ENCODE peak calls at places on chromosomes 1 and 21, in ten cellular contexts. I is bronchial epithelial cell, W is upper lobe of right lung, P is fibroblast of lung, H is psoas muscle, E is AG09309, R is left ventricle myocardium inferior, J is brain microvascular endothelial cell, N is Panc1, G is cardiac muscle cell. S is an unnamed sample.

GRCh38 chr1:71526824-71527223 is 446.0 kb upstream of the ZRANB2 start:
- DNase-seq in I (no peak), W (no peak), P (no peak), H (no peak), E (no peak), R (no peak), J (no peak), N (no peak), G (no peak), S (no peak)

GRCh38 chr1:36882536-36883285 is 151.6 kb downstream of the GRIK3 start:
- DNase-seq in I (no peak), W (no peak), P (no peak), H (no peak), E (no peak), R (no peak), J (no peak), N (no peak), G (no peak), S (no peak)

GRCh38 chr1:56824956-56825355 is 5.8 kb upstream of the FYB2 start:
- DNase-seq in I (peak; percentile 68), W (no peak), P (peak; percentile 25), H (no peak), E (no peak), R (no peak), J (no peak), N (no peak), G (no peak), S (no peak)

GRCh38 chr1:236853916-236854601 is 59.0 kb downstream of the MTR start:
- DNase-seq in I (no peak), W (no peak), P (peak; percentile 81), H (no peak), E (peak; percentile 65), R (no peak), J (peak; percentile 3), N (no peak), G (no peak), S (peak; percentile 46)

GRCh38 chr1:185864889-185865288 is 130.7 kb downstream of the HMCN1 start:
- DNase-seq in I (peak; percentile 98), W (no peak), P (peak; percentile 98), H (no peak), E (peak; percentile 71), R (no peak), J (peak; percentile 98), N (peak; percentile 22), G (no peak), S (peak; percentile 63)

GRCh38 chr1:224867715-224868114 is 61.8 kb upstream of the DNAH14 start:
- DNase-seq in I (peak; percentile 18), W (no peak), P (peak; percentile 68), H (no peak), E (no peak), R (no peak), J (no peak), N (no peak), G (no peak), S (no peak)

GRCh38 chr1:54583868-54584267 is 35.8 kb downstream of the ACOT11 start:
- DNase-seq in I (no peak), W (no peak), P (no peak), H (no peak), E (no peak), R (no peak), J (no peak), N (no peak), G (no peak), S (no peak)

GRCh38 chr1:164706596-164706995 is 147.6 kb downstream of the PBX1 start:
- DNase-seq in I (peak; percentile 36), W (no peak), P (peak; percentile 56), H (no peak), E (no peak), R (no peak), J (no peak), N (no peak), G (peak; percentile 38), S (no peak)

GRCh38 chr1:181482521-181483083 is 715 bp upstream of the CACNA1E start:
- DNase-seq in I (peak; percentile 8), W (peak; percentile 75), P (peak; percentile 20), H (peak; percentile 21), E (no peak), R (no peak), J (no peak), N (no peak), G (peak; percentile 49), S (no peak)

GRCh38 chr21:27400045-27400444 is 433.2 kb upstream of the ADAMTS5 start:
- DNase-seq in I (no peak), W (no peak), P (no peak), H (no peak), E (no peak), R (no peak), J (no peak), N (no peak), G (no peak), S (no peak)

GRCh38 chr21:17359781-17360180 is 153.1 kb upstream of the CXADR start:
- DNase-seq in I (peak; percentile 37), W (no peak), P (no peak), H (no peak), E (no peak), R (no peak), J (no peak), N (no peak), G (no peak), S (no peak)

GRCh38 chr1:68145418-68146126 is 86.8 kb downstream of the WLS start:
- DNase-seq in I (peak; percentile 75), W (no peak), P (no peak), H (no peak), E (no peak), R (no peak), J (no peak), N (no peak), G (no peak), S (no peak)

GRCh38 chr1:97567000-97567749 is 353.7 kb downstream of the DPYD start:
- DNase-seq in I (no peak), W (no peak), P (peak; percentile 48), H (no peak), E (no peak), R (no peak), J (no peak), N (no peak), G (peak; percentile 48), S (no peak)

DNA sequence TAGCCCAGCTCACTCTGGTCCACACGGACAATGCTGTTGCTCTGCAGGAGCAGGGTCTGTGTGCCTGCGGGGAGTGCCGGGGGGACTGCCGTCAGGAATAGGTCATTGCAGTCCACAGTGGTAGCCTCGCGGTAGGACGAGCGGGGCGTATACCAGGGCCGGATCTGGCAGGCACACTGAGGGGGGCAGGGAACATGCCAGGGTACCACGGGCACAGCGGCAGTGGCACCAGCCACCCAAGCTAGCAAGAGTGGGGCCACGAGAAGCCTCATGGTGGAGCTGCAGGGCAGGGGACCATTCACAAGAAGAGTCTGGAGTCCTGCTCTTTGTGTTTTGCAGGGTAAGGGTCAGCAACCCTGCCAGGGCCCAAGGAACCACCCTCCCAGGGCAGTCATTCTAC is 65.8 kb downstream of the LRRN2 start:
- DNase-seq in I (no peak), W (no peak), P (no peak), H (no peak), E (no peak), R (no peak), J (no peak), N (no peak), G (no peak), S (no peak)
- TF ChIP-seq CTCF in I (no peak), W (no peak), P (no peak), H (no peak), E (no peak), R (no peak), J (no peak), N (no peak), G (no peak), S (no peak)

GRCh38 chr1:232944342-232944741 is 6.1 kb upstream of the NTPCR start:
- DNase-seq in I (no peak), W (no peak), P (no peak), H (no peak), E (no peak), R (no peak), J (no peak), N (no peak), G (no peak), S (no peak)

GRCh38 chr1:232942413-232943294 is 7.8 kb upstream of the NTPCR start:
- DNase-seq in I (no peak), W (no peak), P (no peak), H (no peak), E (no peak), R (no peak), J (no peak), N (no peak), G (no peak), S (no peak)

GRCh38 chr1:232940262-232940661 is 10.1 kb upstream of the NTPCR start:
- DNase-seq in I (no peak), W (no peak), P (no peak), H (no peak), E (no peak), R (no peak), J (no peak), N (no peak), G (no peak), S (no peak)

GRCh38 chr1:232939748-232940147 is 10.7 kb upstream of the NTPCR start:
- DNase-seq in I (no peak), W (no peak), P (no peak), H (no peak), E (no peak), R (no peak), J (no peak), N (no peak), G (no peak), S (no peak)

GRCh38 chr1:232943679-232944252 is 6.6 kb upstream of the NTPCR start:
- DNase-seq in I (no peak), W (no peak), P (no peak), H (no peak), E (no peak), R (no peak), J (no peak), N (no peak), G (no peak), S (no peak)
- H3K4me3 ChIP-seq in I (no peak overlapping the region), W (no peak overlapping the region), P (no peak overlapping the region), H (no peak overlapping the region), E (no peak overlapping the region), R (no peak overlapping the region), J (no peak overlapping the region), N (no peak overlapping the region), G (no peak overlapping the region), S (no peak overlapping the region)

GRCh38 chr1:88936760-88937342 is 45.5 kb upstream of the GTF2B start:
- DNase-seq in I (no peak), W (no peak), P (no peak), H (no peak), E (no peak), R (no peak), J (no peak), N (no peak), G (no peak), S (no peak)

GRCh38 chr1:88936223-88936523 is 44.8 kb upstream of the GTF2B start:
- DNase-seq in I (no peak), W (no peak), P (no peak), H (no peak), E (no peak), R (no peak), J (no peak), N (no peak), G (no peak), S (no peak)

GRCh38 chr1:88935522-88936222 is 44.3 kb upstream of the GTF2B start:
- DNase-seq in I (peak; percentile 39), W (no peak), P (peak; percentile 30), H (no peak), E (peak; percentile 11), R (no peak), J (no peak), N (peak; percentile 30), G (peak; percentile 55), S (no peak)
- TF ChIP-seq CTCF in I (peak; percentile 44), W (peak; percentile 70), P (peak; percentile 34), H (peak; percentile 63), E (peak; percentile 55), R (peak; percentile 78), J (peak; percentile 48), N (peak; percentile 82), G (peak; percentile 63), S (peak; percentile 33)

GRCh38 chr1:156592158-156592909 is 758 bp downstream of the NAXE start:
- DNase-seq in I (no peak), W (no peak), P (peak; percentile 2), H (no peak), E (no peak), R (no peak), J (no peak), N (no peak), G (no peak), S (no peak)
- H3K4me3 ChIP-seq in I (peak overlapping the region; percentile 89), W (peak overlapping the region; percentile 91), P (peak overlapping the region; percentile 75), H (peak overlapping the region; percentile 83), E (peak overlapping the region; percentile 88), R (peak overlapping the region; percentile 90), J (peak overlapping the region; percentile 88), N (peak overlapping the region; percentile 71), G (peak overlapping the region; percentile 83), S (peak overlapping the region; percentile 83)

S was measured in AG04449.